ENCODE peak calls at places on chromosomes 2 and 18, in nine cellular contexts. One of them, this sample, is unnamed.

GRCh38 chr2:10426726-10427567 is 21.2 kb downstream of the ODC1 start:
- DNase-seq in fibroblast of lung: no peak
- DNase-seq in lower lobe of right lung: no peak
- DNase-seq in cardiac muscle cell: no peak
- DNase-seq in HCT116: no peak
- DNase-seq in prostate gland: no peak
- DNase-seq in GM12865: no peak
- DNase-seq in HFFc6: no peak
- DNase-seq in Calu3: no peak
- DNase-seq in this sample: no peak

GRCh38 chr18:36580874-36581750 is 247.7 kb downstream of the TPGS2 start:
- DNase-seq in fibroblast of lung: peak
- DNase-seq in lower lobe of right lung: no peak
- DNase-seq in cardiac muscle cell: no peak
- DNase-seq in HCT116: no peak
- DNase-seq in prostate gland: no peak
- DNase-seq in GM12865: no peak
- DNase-seq in HFFc6: peak
- DNase-seq in Calu3: no peak
- DNase-seq in this sample: no peak

GRCh38 chr2:46067501-46068292 is 229.5 kb upstream of the EPAS1 start:
- DNase-seq in fibroblast of lung: peak
- DNase-seq in lower lobe of right lung: no peak
- DNase-seq in cardiac muscle cell: no peak
- DNase-seq in HCT116: no peak
- DNase-seq in prostate gland: no peak
- DNase-seq in GM12865: no peak
- DNase-seq in HFFc6: peak
- DNase-seq in Calu3: no peak
- DNase-seq in this sample: no peak

GRCh38 chr2:237675326-237675725 is 47.9 kb downstream of the LRRFIP1 start:
- DNase-seq in fibroblast of lung: no peak
- DNase-seq in lower lobe of right lung: no peak
- DNase-seq in cardiac muscle cell: no peak
- DNase-seq in HCT116: no peak
- DNase-seq in prostate gland: no peak
- DNase-seq in GM12865: no peak
- DNase-seq in HFFc6: no peak
- DNase-seq in Calu3: no peak
- DNase-seq in this sample: no peak

GRCh38 chr2:124975224-124975623 is 950.1 kb downstream of the CNTNAP5 start:
- DNase-seq in fibroblast of lung: no peak
- DNase-seq in lower lobe of right lung: no peak
- DNase-seq in cardiac muscle cell: no peak
- DNase-seq in HCT116: no peak
- DNase-seq in prostate gland: no peak
- DNase-seq in GM12865: no peak
- DNase-seq in HFFc6: no peak
- DNase-seq in Calu3: no peak
- DNase-seq in this sample: no peak

GRCh38 chr2:120599064-120599463 is 136.6 kb upstream of the GLI2 start:
- DNase-seq in fibroblast of lung: no peak
- DNase-seq in lower lobe of right lung: peak
- DNase-seq in cardiac muscle cell: no peak
- DNase-seq in HCT116: no peak
- DNase-seq in prostate gland: no peak
- DNase-seq in GM12865: no peak
- DNase-seq in HFFc6: no peak
- DNase-seq in Calu3: no peak
- DNase-seq in this sample: no peak

GRCh38 chr2:231347081-231347480 is 48.4 kb upstream of the B3GNT7 start:
- DNase-seq in fibroblast of lung: no peak
- DNase-seq in lower lobe of right lung: no peak
- DNase-seq in cardiac muscle cell: no peak
- DNase-seq in HCT116: no peak
- DNase-seq in prostate gland: no peak
- DNase-seq in GM12865: no peak
- DNase-seq in HFFc6: no peak
- DNase-seq in Calu3: peak
- DNase-seq in this sample: no peak

GRCh38 chr18:41875094-41875780 is 79.8 kb upstream of the PIK3C3 start:
- DNase-seq in fibroblast of lung: peak
- DNase-seq in lower lobe of right lung: no peak
- DNase-seq in cardiac muscle cell: no peak
- DNase-seq in HCT116: no peak
- DNase-seq in prostate gland: no peak
- DNase-seq in GM12865: no peak
- DNase-seq in HFFc6: peak
- DNase-seq in Calu3: no peak
- DNase-seq in this sample: no peak

GRCh38 chr2:11097038-11097720 is 58.1 kb upstream of the SLC66A3 start:
- DNase-seq in fibroblast of lung: peak
- DNase-seq in lower lobe of right lung: no peak
- DNase-seq in cardiac muscle cell: no peak
- DNase-seq in HCT116: no peak
- DNase-seq in prostate gland: no peak
- DNase-seq in GM12865: no peak
- DNase-seq in HFFc6: peak
- DNase-seq in Calu3: no peak
- DNase-seq in this sample: no peak

GRCh38 chr2:174445248-174445647 is 41.6 kb downstream of the GPR155 start:
- DNase-seq in fibroblast of lung: peak
- DNase-seq in lower lobe of right lung: no peak
- DNase-seq in cardiac muscle cell: no peak
- DNase-seq in HCT116: no peak
- DNase-seq in prostate gland: no peak
- DNase-seq in GM12865: no peak
- DNase-seq in HFFc6: no peak
- DNase-seq in Calu3: no peak
- DNase-seq in this sample: no peak

GRCh38 chr18:68721681-68722583 is 7.0 kb upstream of the TMX3 start:
- DNase-seq in fibroblast of lung: no peak
- DNase-seq in lower lobe of right lung: no peak
- DNase-seq in cardiac muscle cell: no peak
- DNase-seq in HCT116: no peak
- DNase-seq in prostate gland: no peak
- DNase-seq in GM12865: peak
- DNase-seq in HFFc6: no peak
- DNase-seq in Calu3: no peak
- DNase-seq in this sample: no peak

GRCh38 chr2:28276076-28276618 is 116.5 kb upstream of the FOSL2 start:
- DNase-seq in fibroblast of lung: peak
- DNase-seq in lower lobe of right lung: no peak
- DNase-seq in cardiac muscle cell: no peak
- DNase-seq in HCT116: peak
- DNase-seq in prostate gland: no peak
- DNase-seq in GM12865: peak
- DNase-seq in HFFc6: peak
- DNase-seq in Calu3: peak
- DNase-seq in this sample: no peak

GRCh38 chr2:217162533-217162932 is 302.7 kb upstream of the TNP1 start:
- DNase-seq in fibroblast of lung: peak
- DNase-seq in lower lobe of right lung: no peak
- DNase-seq in cardiac muscle cell: no peak
- DNase-seq in HCT116: peak
- DNase-seq in prostate gland: no peak
- DNase-seq in GM12865: peak
- DNase-seq in HFFc6: peak
- DNase-seq in Calu3: peak
- DNase-seq in this sample: no peak

GRCh38 chr2:188695953-188696352 is 278.2 kb upstream of the COL3A1 start:
- DNase-seq in fibroblast of lung: peak
- DNase-seq in lower lobe of right lung: no peak
- DNase-seq in cardiac muscle cell: no peak
- DNase-seq in HCT116: no peak
- DNase-seq in prostate gland: no peak
- DNase-seq in GM12865: no peak
- DNase-seq in HFFc6: peak
- DNase-seq in Calu3: no peak
- DNase-seq in this sample: no peak

GRCh38 chr2:197576631-197577030 is 60.8 kb downstream of the MOB4 start:
- DNase-seq in fibroblast of lung: peak
- DNase-seq in lower lobe of right lung: no peak
- DNase-seq in cardiac muscle cell: no peak
- DNase-seq in HCT116: no peak
- DNase-seq in prostate gland: no peak
- DNase-seq in GM12865: no peak
- DNase-seq in HFFc6: peak
- DNase-seq in Calu3: no peak
- DNase-seq in this sample: peak

GRCh38 chr18:10404148-10404547 is 50.3 kb upstream of the APCDD1 start:
- DNase-seq in fibroblast of lung: no peak
- DNase-seq in lower lobe of right lung: no peak
- DNase-seq in cardiac muscle cell: no peak
- DNase-seq in HCT116: no peak
- DNase-seq in prostate gland: no peak
- DNase-seq in GM12865: no peak
- DNase-seq in HFFc6: no peak
- DNase-seq in Calu3: no peak
- DNase-seq in this sample: no peak

GRCh38 chr18:66638856-66639621 is 35.1 kb upstream of the CDH19 start:
- DNase-seq in fibroblast of lung: no peak
- DNase-seq in lower lobe of right lung: no peak
- DNase-seq in cardiac muscle cell: no peak
- DNase-seq in HCT116: no peak
- DNase-seq in prostate gland: no peak
- DNase-seq in GM12865: no peak
- DNase-seq in HFFc6: no peak
- DNase-seq in Calu3: no peak
- DNase-seq in this sample: no peak

GRCh38 chr18:39788395-39788794 is 2166.6 kb upstream of the PIK3C3 start:
- DNase-seq in fibroblast of lung: no peak
- DNase-seq in lower lobe of right lung: no peak
- DNase-seq in cardiac muscle cell: no peak
- DNase-seq in HCT116: no peak
- DNase-seq in prostate gland: no peak
- DNase-seq in GM12865: no peak
- DNase-seq in HFFc6: no peak
- DNase-seq in Calu3: no peak
- DNase-seq in this sample: peak

DNA sequence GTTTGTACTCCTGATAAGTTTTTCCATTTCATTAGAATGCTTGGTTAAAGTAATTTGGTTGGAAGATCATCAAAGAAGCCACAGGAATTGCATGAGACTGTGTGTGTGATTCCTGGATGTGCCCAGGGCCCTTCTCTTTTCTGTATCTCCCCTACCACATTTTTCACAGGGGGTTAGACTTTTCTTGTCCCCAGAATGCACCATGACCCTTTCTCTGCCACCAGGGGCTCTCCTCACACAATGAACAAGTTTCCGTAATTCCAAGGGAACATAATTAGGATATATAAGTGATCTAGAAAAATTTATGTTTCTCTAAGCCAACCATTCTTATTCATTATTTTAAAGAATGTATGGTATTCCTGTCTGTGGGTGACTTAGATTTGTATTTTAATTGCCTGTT is 291.8 kb downstream of the NEDD4L start:
- DNase-seq in fibroblast of lung: peak
- DNase-seq in lower lobe of right lung: no peak
- DNase-seq in cardiac muscle cell: no peak
- DNase-seq in HCT116: no peak
- DNase-seq in prostate gland: no peak
- DNase-seq in GM12865: no peak
- DNase-seq in HFFc6: no peak
- DNase-seq in Calu3: no peak
- DNase-seq in this sample: no peak
- TF ChIP-seq CTCF in fibroblast of lung: peak
- TF ChIP-seq CTCF in lower lobe of right lung: no peak
- TF ChIP-seq CTCF in cardiac muscle cell: peak
- TF ChIP-seq CTCF in HCT116: peak
- TF ChIP-seq CTCF in prostate gland: no peak
- TF ChIP-seq CTCF in GM12865: no peak
- TF ChIP-seq CTCF in HFFc6: peak
- TF ChIP-seq CTCF in Calu3: no peak
- TF ChIP-seq CTCF in this sample: no peak

DNA sequence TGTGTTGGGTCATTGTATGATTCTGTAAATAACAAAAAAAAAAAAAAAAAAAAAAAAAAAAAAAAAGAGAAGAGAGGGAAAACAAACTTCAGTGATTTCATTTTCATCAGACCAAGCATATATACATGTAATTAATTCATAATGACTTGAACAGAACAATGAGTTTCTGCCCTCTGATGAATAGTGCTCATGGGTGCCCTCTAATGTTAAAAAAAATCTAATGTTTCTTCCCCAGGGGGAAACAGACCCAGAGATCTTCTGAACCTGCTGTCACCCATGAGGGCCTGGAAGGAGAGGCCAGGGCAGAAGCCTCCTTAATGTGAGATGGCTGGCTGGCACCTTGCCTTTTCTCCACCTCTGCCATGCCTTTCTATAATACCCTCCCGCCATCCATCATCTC is 289.2 kb downstream of the ZNF521 start:
- DNase-seq in fibroblast of lung: no peak
- DNase-seq in lower lobe of right lung: no peak
- DNase-seq in cardiac muscle cell: no peak
- DNase-seq in HCT116: no peak
- DNase-seq in prostate gland: no peak
- DNase-seq in GM12865: no peak
- DNase-seq in HFFc6: no peak
- DNase-seq in Calu3: no peak
- DNase-seq in this sample: no peak
- TF ChIP-seq CTCF in fibroblast of lung: no peak
- TF ChIP-seq CTCF in lower lobe of right lung: no peak
- TF ChIP-seq CTCF in cardiac muscle cell: no peak
- TF ChIP-seq CTCF in HCT116: no peak
- TF ChIP-seq CTCF in prostate gland: no peak
- TF ChIP-seq CTCF in GM12865: no peak
- TF ChIP-seq CTCF in HFFc6: no peak
- TF ChIP-seq CTCF in Calu3: no peak
- TF ChIP-seq CTCF in this sample: peak

GRCh38 chr2:30828586-30828985 is 21.3 kb upstream of the CAPN13 start:
- DNase-seq in fibroblast of lung: no peak
- DNase-seq in lower lobe of right lung: no peak
- DNase-seq in cardiac muscle cell: no peak
- DNase-seq in HCT116: no peak
- DNase-seq in prostate gland: no peak
- DNase-seq in GM12865: no peak
- DNase-seq in HFFc6: no peak
- DNase-seq in Calu3: no peak
- DNase-seq in this sample: no peak
- TF ChIP-seq CTCF in fibroblast of lung: no peak
- TF ChIP-seq CTCF in lower lobe of right lung: no peak
- TF ChIP-seq CTCF in cardiac muscle cell: no peak
- TF ChIP-seq CTCF in HCT116: no peak
- TF ChIP-seq CTCF in prostate gland: no peak
- TF ChIP-seq CTCF in GM12865: no peak
- TF ChIP-seq CTCF in HFFc6: no peak
- TF ChIP-seq CTCF in Calu3: no peak
- TF ChIP-seq CTCF in this sample: no peak

DNA sequence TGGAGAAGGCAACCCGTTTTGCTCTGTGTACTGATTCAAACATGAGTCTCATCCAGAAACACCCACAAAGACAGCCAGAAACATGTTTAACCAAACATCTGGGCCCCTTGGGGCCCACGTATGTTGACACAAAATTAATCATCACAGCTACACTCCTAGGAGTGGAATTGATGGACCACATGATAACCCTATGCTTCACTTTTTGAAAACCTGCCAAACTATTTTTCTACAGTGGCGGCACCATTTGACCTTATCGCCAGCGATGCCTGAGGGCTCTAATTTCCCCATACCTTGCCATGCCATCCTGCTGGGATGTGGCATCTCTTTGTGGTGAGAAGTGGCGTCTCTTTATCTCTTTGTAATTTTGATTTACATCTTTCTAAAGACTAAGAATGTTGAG is 38.5 kb downstream of the PSMG2 start:
- DNase-seq in fibroblast of lung: peak
- DNase-seq in lower lobe of right lung: no peak
- DNase-seq in cardiac muscle cell: no peak
- DNase-seq in HCT116: no peak
- DNase-seq in prostate gland: no peak
- DNase-seq in GM12865: no peak
- DNase-seq in HFFc6: peak
- DNase-seq in Calu3: peak
- DNase-seq in this sample: no peak
- TF ChIP-seq CTCF in fibroblast of lung: no peak
- TF ChIP-seq CTCF in lower lobe of right lung: no peak
- TF ChIP-seq CTCF in cardiac muscle cell: no peak
- TF ChIP-seq CTCF in HCT116: no peak
- TF ChIP-seq CTCF in prostate gland: no peak
- TF ChIP-seq CTCF in GM12865: no peak
- TF ChIP-seq CTCF in HFFc6: no peak
- TF ChIP-seq CTCF in Calu3: no peak
- TF ChIP-seq CTCF in this sample: no peak